ENCODE peak calls at places on chromosomes 12 and 14, in six cellular contexts. N, C, K, D, M and I are unnamed samples.

GRCh38 chr12:68040450-68041075 is 51.3 kb downstream of the IFNG-AS1 start:
- DNase-seq in N (peak), C (peak), K (peak), D (peak), M (peak), I (peak)

GRCh38 chr14:93525691-93526451 is 95.1 kb downstream of the UNC79 start:
- DNase-seq in N (no peak), C (no peak), K (no peak), D (no peak), M (peak), I (peak)

GRCh38 chr12:65305346-65305950 is 27.0 kb downstream of the MSRB3 start:
- DNase-seq in N (no peak), C (no peak), K (no peak), D (no peak), M (no peak), I (no peak)

GRCh38 chr14:24576766-24577165 is 716 bp upstream of the CTSG start:
- DNase-seq in N (no peak), C (no peak), K (no peak), D (no peak), M (no peak), I (no peak)

GRCh38 chr14:36773558-36773957 is 111.9 kb downstream of the PAX9 start:
- DNase-seq in N (no peak), C (no peak), K (no peak), D (no peak), M (peak), I (peak)

GRCh38 chr12:54201001-54201794 is 12.4 kb upstream of the SMUG1 start:
- DNase-seq in N (peak), C (peak), K (peak), D (peak), M (peak), I (peak)

GRCh38 chr14:33509927-33510535 is 440.8 kb downstream of the EGLN3 start:
- DNase-seq in N (no peak), C (no peak), K (no peak), D (no peak), M (peak), I (peak)

GRCh38 chr12:14614704-14615121 is 47.0 kb upstream of the PLBD1 start:
- DNase-seq in N (no peak), C (no peak), K (peak), D (no peak), M (no peak), I (no peak)

GRCh38 chr12:29783773-29784666 is at the start of gene TMTC1:
- DNase-seq in N (peak), C (peak), K (peak), D (no peak), M (peak), I (peak)

GRCh38 chr12:122672515-122672914 is 30.6 kb downstream of the HCAR2 start:
- DNase-seq in N (no peak), C (no peak), K (no peak), D (no peak), M (no peak), I (no peak)

GRCh38 chr12:107386569-107386968 is 293.2 kb upstream of the CRY1 start:
- DNase-seq in N (no peak), C (peak), K (no peak), D (no peak), M (no peak), I (no peak)

GRCh38 chr14:51020024-51020710 is 74.7 kb downstream of the TRIM9 start:
- DNase-seq in N (no peak), C (peak), K (no peak), D (no peak), M (no peak), I (no peak)
- H3K9ac ChIP-seq in N (no peak), C (no peak), K (no peak), D (no peak), M (no peak), I (no peak)

GRCh38 chr12:63994704-63995103 is 150.2 kb downstream of the SRGAP1 start:
- DNase-seq in N (no peak), C (peak), K (no peak), D (no peak), M (peak), I (no peak)
- TF ChIP-seq EZH2phosphoT487 in N (no peak), C (no peak), K (no peak), D (no peak), M (no peak), I (no peak)

DNA sequence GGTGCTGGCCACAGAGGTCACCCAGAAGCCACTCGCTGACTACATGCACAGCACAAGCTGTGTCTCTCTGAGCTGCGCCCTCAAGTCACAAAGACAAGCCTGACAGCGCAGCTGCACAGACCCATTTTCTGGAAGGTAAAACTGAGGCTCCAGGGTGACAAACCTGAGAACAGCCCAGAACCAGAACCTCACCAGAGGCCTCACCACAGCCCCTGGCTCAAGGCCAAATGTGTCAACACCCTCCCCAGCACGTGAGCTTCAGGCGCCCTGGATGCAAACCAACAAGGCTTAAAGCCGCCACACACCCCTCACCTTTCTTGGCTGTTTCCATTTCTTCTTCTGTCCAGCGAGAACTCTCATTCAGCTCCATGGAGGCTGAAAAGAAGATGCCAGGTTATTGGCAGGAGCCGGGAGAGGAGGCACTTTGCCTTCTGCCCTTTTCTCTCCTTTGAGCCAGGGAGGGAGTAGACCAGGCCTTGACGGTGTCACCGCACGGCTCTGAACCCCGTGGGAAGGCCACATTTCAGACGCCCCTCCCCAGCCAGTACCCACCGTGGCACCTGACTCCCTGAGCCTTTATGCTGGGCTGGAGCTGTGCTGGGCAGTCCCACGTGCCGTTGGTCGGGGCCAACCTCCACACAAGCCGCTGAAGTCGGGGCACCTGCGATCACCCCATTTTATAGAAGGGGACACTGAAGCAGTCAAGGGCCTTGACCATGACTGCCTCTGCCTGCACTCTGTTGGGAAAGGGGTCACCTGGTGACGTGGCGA is 103.1 kb downstream of the RFLNA start:
- DNase-seq in N (no peak), C (no peak), K (no peak), D (no peak), M (peak), I (no peak)
- H3K9ac ChIP-seq in N (no peak), C (no peak), K (no peak), D (no peak), M (no peak), I (no peak)

GRCh38 chr12:26088999-26089398 is 35.8 kb downstream of the BHLHE41 start:
- DNase-seq in N (no peak), C (no peak), K (peak), D (no peak), M (no peak), I (peak)

GRCh38 chr12:26090853-26091510 is 33.9 kb downstream of the BHLHE41 start:
- DNase-seq in N (no peak), C (no peak), K (no peak), D (no peak), M (no peak), I (peak)

GRCh38 chr12:26092706-26093105 is 32.1 kb downstream of the BHLHE41 start:
- DNase-seq in N (no peak), C (no peak), K (peak), D (no peak), M (no peak), I (no peak)

GRCh38 chr12:26097046-26097878 is 27.6 kb downstream of the BHLHE41 start:
- DNase-seq in N (peak), C (peak), K (peak), D (peak), M (peak), I (peak)

DNA sequence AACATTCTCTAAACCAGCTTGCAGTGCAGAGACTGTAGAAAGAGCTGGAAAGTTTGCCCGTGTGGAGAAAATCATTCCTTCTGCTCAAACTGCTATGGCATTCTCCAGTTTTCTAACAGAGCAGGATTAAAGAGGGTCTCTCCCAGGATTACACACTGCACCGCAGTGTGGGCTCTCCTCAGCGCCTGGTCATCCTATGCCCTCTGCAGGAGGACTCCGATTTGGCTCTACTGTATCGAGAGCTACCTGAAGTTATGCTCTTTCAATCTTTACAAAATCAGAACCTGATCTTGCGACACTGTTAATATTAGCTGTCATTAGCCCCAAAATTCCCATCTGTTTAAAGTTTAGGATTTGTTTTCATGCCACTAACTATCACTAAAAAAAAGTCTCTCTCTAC is 33.0 kb downstream of the BHLHE41 start:
- DNase-seq in N (peak), C (peak), K (no peak), D (no peak), M (no peak), I (peak)
- TF ChIP-seq EZH2phosphoT487 in N (no peak), C (no peak), K (no peak), D (no peak), M (no peak), I (no peak)

DNA sequence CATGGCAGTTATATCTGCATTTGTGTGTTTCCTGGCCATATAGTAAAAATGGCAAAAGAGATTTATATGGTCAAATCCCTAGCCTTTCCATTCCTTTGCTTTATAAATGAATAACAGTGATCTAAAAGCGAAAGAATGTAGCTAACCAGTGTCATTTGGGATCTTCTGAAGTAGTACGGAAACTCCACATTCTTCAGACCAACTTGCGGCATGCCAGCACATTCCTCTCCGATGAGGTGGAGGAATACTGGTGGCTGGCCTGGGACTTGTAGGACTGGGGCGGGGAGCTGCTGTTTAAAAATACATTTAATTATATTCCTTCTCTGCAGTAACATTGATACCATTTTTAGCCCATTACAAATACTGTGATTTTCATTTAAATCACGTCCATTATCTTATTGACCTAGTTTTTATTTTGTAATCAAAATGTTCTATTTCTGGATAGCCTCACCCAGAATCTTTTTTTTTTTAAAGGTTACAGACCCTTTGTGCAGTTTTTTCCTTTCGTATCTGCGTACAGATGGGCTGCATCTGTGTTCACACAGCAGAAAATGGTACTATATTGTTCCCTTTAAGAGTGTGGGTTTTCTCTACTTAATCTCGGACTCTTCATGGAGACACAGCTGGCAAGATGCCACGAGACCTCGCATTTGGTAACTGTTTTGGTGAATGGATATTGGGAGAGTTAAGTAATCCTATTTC is 85.4 kb downstream of the SAMD4A start:
- DNase-seq in N (peak), C (no peak), K (no peak), D (peak), M (peak), I (peak)
- H3K9ac ChIP-seq in N (no peak), C (peak), K (no peak), D (peak), M (peak), I (peak)

GRCh38 chr12:69666798-69667197 is 32.3 kb downstream of the BEST3 start:
- DNase-seq in N (no peak), C (no peak), K (no peak), D (no peak), M (no peak), I (no peak)
- TF ChIP-seq EZH2phosphoT487 in N (no peak), C (no peak), K (no peak), D (no peak), M (no peak), I (no peak)

GRCh38 chr12:94710933-94711332 is 60.6 kb upstream of the TMCC3 start:
- DNase-seq in N (peak), C (peak), K (peak), D (peak), M (peak), I (peak)
- H3K9ac ChIP-seq in N (no peak), C (no peak), K (no peak), D (no peak), M (no peak), I (no peak)

GRCh38 chr12:49793620-49794019 is 34.6 kb downstream of the NCKAP5L start:
- DNase-seq in N (no peak), C (no peak), K (no peak), D (no peak), M (no peak), I (no peak)

GRCh38 chr12:49795654-49796105 is 32.5 kb downstream of the NCKAP5L start:
- DNase-seq in N (no peak), C (no peak), K (no peak), D (no peak), M (no peak), I (no peak)

GRCh38 chr12:49794021-49794420 is 34.2 kb downstream of the NCKAP5L start:
- DNase-seq in N (no peak), C (no peak), K (no peak), D (no peak), M (no peak), I (no peak)

GRCh38 chr12:49796155-49796554 is 32.1 kb downstream of the NCKAP5L start:
- DNase-seq in N (no peak), C (no peak), K (no peak), D (no peak), M (no peak), I (no peak)

GRCh38 chr12:49794811-49795653 is 33.2 kb downstream of the NCKAP5L start:
- DNase-seq in N (no peak), C (no peak), K (no peak), D (no peak), M (no peak), I (no peak)
- TF ChIP-seq EZH2phosphoT487 in N (no peak), C (no peak), K (no peak), D (no peak), M (no peak), I (no peak)

DNA sequence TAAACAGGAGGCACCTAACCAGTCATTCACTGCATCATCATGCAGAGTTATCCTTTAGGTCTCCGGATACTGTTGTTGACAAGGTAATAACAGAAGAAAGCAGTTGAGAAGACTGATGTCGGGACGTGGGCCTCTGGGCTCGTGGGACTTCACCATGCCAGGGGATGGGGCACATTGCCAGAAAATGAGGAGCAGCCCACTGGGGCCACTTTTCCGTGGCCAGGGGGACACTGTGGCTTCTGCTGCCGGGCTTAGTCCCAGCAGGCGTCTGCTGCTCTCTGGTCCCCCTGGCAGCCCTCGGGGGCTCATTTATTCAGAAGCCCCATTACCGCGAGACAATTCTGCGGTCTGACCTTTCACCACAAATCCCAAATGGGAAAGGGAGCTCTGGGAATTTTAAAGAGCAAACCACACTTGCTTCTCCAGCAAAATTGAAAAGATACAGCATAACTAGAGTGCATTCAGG is 201.2 kb downstream of the DAD1 start:
- DNase-seq in N (no peak), C (peak), K (no peak), D (no peak), M (no peak), I (no peak)
- H3K9ac ChIP-seq in N (no peak), C (no peak), K (no peak), D (no peak), M (no peak), I (no peak)

GRCh38 chr12:102526701-102527100 is 46.3 kb upstream of the IGF1 start:
- DNase-seq in N (no peak), C (no peak), K (no peak), D (no peak), M (peak), I (no peak)
- TF ChIP-seq EZH2phosphoT487 in N (no peak), C (no peak), K (no peak), D (no peak), M (no peak), I (no peak)